ENCODE peak calls at places on chromosomes 3 and 15, in ten cellular contexts. X, D, B, G, M, Q, T, I, W and E are unnamed samples.

GRCh38 chr3:46873521-46873920 is 4.0 kb upstream of the PTH1R start:
- DNase-seq in W (no peak), T (no peak), I (no peak), M (peak; percentile 32), B (no peak), G (no peak), D (no peak), X (no peak), Q (no peak), E (no peak)

GRCh38 chr3:42736531-42736930 is 33.9 kb upstream of the HHATL start:
- DNase-seq in M (no peak), D (no peak), X (no peak), G (no peak), B (no peak), W (no peak), T (no peak), Q (no peak), I (no peak), E (no peak)

GRCh38 chr3:63625161-63625560 is 27.3 kb upstream of the SNTN start:
- DNase-seq in G (no peak), T (peak; percentile 54), M (no peak), D (no peak), B (no peak), Q (no peak), W (no peak), X (no peak), I (peak; percentile 35), E (no peak)

GRCh38 chr15:70635895-70636294 is 127.5 kb downstream of the UACA start:
- DNase-seq in G (no peak), M (no peak), Q (no peak), I (no peak), W (no peak), D (no peak), X (no peak), B (no peak), T (no peak), E (no peak)

GRCh38 chr3:12679468-12679867 is 15.6 kb upstream of the RAF1 start:
- DNase-seq in X (no peak), W (no peak), B (peak; percentile 5), T (no peak), I (peak; percentile 99), D (no peak), Q (no peak), G (no peak), M (peak; percentile 44), E (no peak)

GRCh38 chr3:52308308-52308707 is 7.8 kb upstream of the DNAH1 start:
- DNase-seq in G (no peak), X (no peak), W (no peak), Q (no peak), B (no peak), M (no peak), I (no peak), T (no peak), D (no peak), E (no peak)

GRCh38 chr3:79767953-79768282 is at the start of gene ROBO1:
- DNase-seq in Q (no peak), X (peak; percentile 30), B (no peak), G (no peak), D (no peak), M (no peak), T (no peak), W (no peak), I (no peak), E (no peak)

GRCh38 chr15:63466378-63467192 is 37.8 kb upstream of the USP3 start:
- DNase-seq in M (no peak), W (no peak), B (peak; percentile 84), I (peak; percentile 66), D (no peak), Q (no peak), X (peak; percentile 89), G (peak; percentile 86), T (peak; percentile 82), E (peak; percentile 49)

GRCh38 chr3:179108091-179108490 is 36.5 kb upstream of the ZMAT3 start:
- DNase-seq in D (no peak), I (peak; percentile 43), X (no peak), W (no peak), M (no peak), G (no peak), T (no peak), Q (no peak), B (no peak), E (no peak)

GRCh38 chr15:60757831-60758570 is 279.1 kb upstream of the ICE2 start:
- DNase-seq in Q (no peak), B (no peak), I (no peak), M (no peak), D (peak; percentile 67), W (no peak), G (no peak), X (no peak), T (peak; percentile 41), E (no peak)

GRCh38 chr15:42077680-42078079 is 16.7 kb downstream of the PLA2G4D start:
- DNase-seq in I (no peak), G (no peak), X (peak; percentile 36), D (no peak), Q (no peak), T (no peak), W (no peak), M (no peak), B (no peak), E (no peak)

GRCh38 chr15:59170295-59170881 is 36.3 kb upstream of the LDHAL6B start:
- DNase-seq in M (no peak), T (peak; percentile 80), Q (no peak), I (peak; percentile 99), W (no peak), D (no peak), X (peak; percentile 55), B (no peak), G (no peak), E (no peak)

GRCh38 chr3:13508496-13508895 is 28.4 kb downstream of the HDAC11 start:
- DNase-seq in M (peak; percentile 27), X (no peak), T (no peak), D (no peak), I (no peak), G (no peak), B (no peak), Q (no peak), W (no peak), E (no peak)

GRCh38 chr15:80854104-80854503 is 74.9 kb downstream of the CEMIP start:
- DNase-seq in I (no peak), T (no peak), X (no peak), W (no peak), B (no peak), Q (no peak), G (no peak), D (no peak), M (no peak), E (no peak)

GRCh38 chr15:37111427-37111717 is 11.0 kb upstream of the MEIS2 start:
- DNase-seq in Q (no peak), D (no peak), B (no peak), T (no peak), X (no peak), I (no peak), M (no peak), W (no peak), G (no peak), E (no peak)

GRCh38 chr3:36700537-36701248 is 63.7 kb downstream of the DCLK3 start:
- DNase-seq in M (peak; percentile 50), I (peak; percentile 69), D (no peak), T (peak; percentile 21), Q (no peak), X (peak; percentile 65), W (peak; percentile 9), G (peak; percentile 47), B (peak; percentile 55), E (peak; percentile 38)

GRCh38 chr15:96209285-96209735 is 121.2 kb upstream of the NR2F2 start:
- DNase-seq in X (no peak), G (no peak), B (no peak), M (no peak), D (no peak), Q (no peak), T (no peak), I (no peak), W (no peak), E (no peak)

GRCh38 chr3:11140054-11140712 is 14.1 kb upstream of the HRH1 start:
- DNase-seq in I (peak; percentile 42), W (no peak), X (no peak), M (peak; percentile 67), G (no peak), D (no peak), T (peak; percentile 25), B (no peak), Q (no peak), E (no peak)

GRCh38 chr3:188578579-188579363 is 424.8 kb downstream of the LPP start:
- DNase-seq in M (peak; percentile 79), I (peak; percentile 60), D (peak; percentile 90), Q (no peak), G (no peak), B (no peak), T (no peak), W (no peak), X (no peak), E (no peak)

GRCh38 chr3:194928831-194929594 is 243.3 kb downstream of the FAM43A start:
- DNase-seq in I (no peak), M (peak; percentile 41), B (no peak), W (no peak), D (no peak), Q (no peak), G (peak; percentile 81), T (no peak), X (peak; percentile 88), E (no peak)

GRCh38 chr15:95609096-95609495 is 721.4 kb upstream of the NR2F2 start:
- DNase-seq in G (no peak), B (no peak), X (no peak), W (no peak), D (no peak), T (no peak), Q (no peak), M (no peak), I (peak; percentile 9), E (no peak)

GRCh38 chr3:184092199-184092598 is 4.7 kb upstream of the HTR3E start:
- DNase-seq in I (no peak), X (no peak), Q (no peak), D (no peak), M (no peak), G (no peak), T (no peak), W (no peak), B (no peak), E (no peak)

GRCh38 chr3:16504242-16504641 is 9.3 kb downstream of the RFTN1 start:
- DNase-seq in I (peak; percentile 75), M (no peak), D (no peak), W (no peak), B (peak; percentile 64), G (no peak), X (no peak), Q (no peak), T (no peak), E (no peak)

GRCh38 chr3:108489776-108490175 is 20.6 kb downstream of the MYH15 start:
- DNase-seq in I (peak; percentile 49), Q (no peak), B (peak; percentile 38), M (no peak), D (no peak), T (peak; percentile 79), W (no peak), G (peak; percentile 52), X (peak; percentile 66), E (peak; percentile 64)

GRCh38 chr3:183253961-183254815 is 1.1 kb downstream of the B3GNT5 start:
- DNase-seq in D (peak; percentile 65), B (peak; percentile 56), G (no peak), Q (no peak), X (peak; percentile 53), I (peak; percentile 30), T (peak; percentile 33), W (peak; percentile 14), M (peak; percentile 57), E (no peak)

GRCh38 chr15:98941595-98942255 is 65.9 kb downstream of the PGPEP1L start:
- DNase-seq in X (no peak), D (no peak), W (no peak), G (no peak), I (no peak), B (no peak), Q (no peak), T (no peak), M (no peak), E (no peak)

GRCh38 chr3:157040456-157040855 is 119.5 kb downstream of the CCNL1 start:
- DNase-seq in G (no peak), T (no peak), I (no peak), X (no peak), M (no peak), Q (no peak), B (no peak), W (no peak), D (no peak), E (no peak)

GRCh38 chr3:71374582-71374981 is 208.9 kb downstream of the FOXP1 start:
- DNase-seq in D (no peak), W (no peak), B (no peak), I (no peak), M (no peak), Q (no peak), G (no peak), T (no peak), X (no peak), E (no peak)